ENCODE peak calls at places on chromosomes 12 and 14, in seven cellular contexts. E, U, H, C, F, G and S are unnamed samples.

GRCh38 chr14:88476825-88477224 is 78.0 kb downstream of the PTPN21 start:
- DNase-seq in E (no peak), U (no peak), H (no peak), C (no peak), F (no peak), G (no peak), S (no peak)

GRCh38 chr12:78732481-78732880 is 132.1 kb upstream of the SYT1 start:
- DNase-seq in E (no peak), U (no peak), H (no peak), C (no peak), F (no peak), G (no peak), S (no peak)

GRCh38 chr12:48901278-48901677 is 24.0 kb downstream of the FKBP11 start:
- DNase-seq in E (no peak), U (no peak), H (no peak), C (no peak), F (no peak), G (no peak), S (no peak)

GRCh38 chr14:52054678-52055077 is 14.2 kb downstream of the NID2 start:
- DNase-seq in E (no peak), U (no peak), H (no peak), C (no peak), F (no peak), G (no peak), S (no peak)

GRCh38 chr14:90568405-90568804 is 171.6 kb downstream of the CALM1 start:
- DNase-seq in E (no peak), U (no peak), H (no peak), C (no peak), F (no peak), G (no peak), S (no peak)

GRCh38 chr12:75177997-75178396 is 31.6 kb downstream of the KCNC2 start:
- DNase-seq in E (no peak), U (no peak), H (peak; percentile 86), C (no peak), F (no peak), G (no peak), S (no peak)

GRCh38 chr12:132186857-132187620 is 42.8 kb downstream of the NOC4L start:
- DNase-seq in E (peak; percentile 77), U (no peak), H (no peak), C (no peak), F (no peak), G (no peak), S (no peak)

GRCh38 chr14:39474416-39474911 is 42.2 kb upstream of the FBXO33 start:
- DNase-seq in E (no peak), U (no peak), H (no peak), C (no peak), F (no peak), G (no peak), S (no peak)

GRCh38 chr14:64707661-64708060 is 3.4 kb downstream of the PLEKHG3 start:
- DNase-seq in E (no peak), U (no peak), H (peak; percentile 78), C (no peak), F (no peak), G (no peak), S (peak; percentile 40)

GRCh38 chr14:76304536-76305473 is 71.1 kb upstream of the ESRRB start:
- DNase-seq in E (no peak), U (no peak), H (no peak), C (peak; percentile 91), F (no peak), G (no peak), S (no peak)

GRCh38 chr14:104694991-104695659 is 5.7 kb downstream of the INF2 start:
- DNase-seq in E (peak; percentile 83), U (peak; percentile 59), H (no peak), C (no peak), F (no peak), G (no peak), S (no peak)

DNA sequence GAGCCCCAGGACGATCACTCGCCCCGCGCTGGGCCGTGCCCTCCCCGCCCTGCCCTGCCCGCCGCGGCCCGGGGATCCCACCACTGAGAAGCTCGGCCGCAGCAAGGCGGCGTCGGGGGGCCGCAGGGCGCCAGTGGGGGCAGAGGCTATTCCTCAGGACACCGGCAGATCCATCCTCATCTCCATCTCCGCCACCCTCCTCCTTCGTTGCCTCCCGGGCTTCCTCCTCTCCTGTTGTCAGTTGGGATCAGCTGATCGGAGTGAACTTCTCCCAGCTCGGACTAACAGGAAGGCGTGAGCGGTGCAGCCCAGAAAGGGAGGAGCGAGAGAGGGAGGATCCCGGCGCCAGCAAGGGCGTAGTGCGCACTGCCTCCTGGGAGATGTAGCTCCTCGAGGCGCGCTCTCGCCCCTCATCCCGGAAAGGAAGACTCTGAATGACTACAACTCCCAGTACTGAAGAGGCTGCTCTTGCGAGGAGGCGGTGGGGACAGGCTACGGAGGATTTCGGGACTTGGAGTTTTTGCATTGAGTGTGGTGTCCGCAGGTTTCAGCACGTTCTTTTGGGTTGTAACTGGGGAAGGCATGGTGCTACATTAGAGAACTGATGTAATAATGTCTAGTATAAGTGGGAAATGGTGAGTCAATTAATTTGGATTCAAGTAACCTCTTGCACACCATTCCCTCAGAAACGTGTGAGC is at the start of gene ZFYVE1:
- DNase-seq in E (peak; percentile 92), U (peak; percentile 97), H (peak; percentile 95), C (peak; percentile 98), F (peak; percentile 98), G (peak; percentile 98), S (peak; percentile 98)
- TF ChIP-seq POLR2A in E (peak; percentile 89), U (no peak), H (no peak), C (peak; percentile 61), F (peak; percentile 43), G (peak; percentile 80), S (peak; percentile 73)

GRCh38 chr14:68958553-68958952 is 20.5 kb downstream of the ACTN1 start:
- DNase-seq in E (no peak), U (no peak), H (no peak), C (no peak), F (no peak), G (no peak), S (no peak)

GRCh38 chr14:68957688-68958248 is 21.3 kb downstream of the ACTN1 start:
- DNase-seq in E (no peak), U (no peak), H (no peak), C (no peak), F (no peak), G (no peak), S (no peak)

GRCh38 chr14:68955164-68955921 is 23.8 kb downstream of the ACTN1 start:
- DNase-seq in E (no peak), U (no peak), H (no peak), C (no peak), F (no peak), G (no peak), S (peak; percentile 82)

GRCh38 chr14:68959035-68959434 is 20.1 kb downstream of the ACTN1 start:
- DNase-seq in E (no peak), U (no peak), H (no peak), C (no peak), F (no peak), G (no peak), S (no peak)

DNA sequence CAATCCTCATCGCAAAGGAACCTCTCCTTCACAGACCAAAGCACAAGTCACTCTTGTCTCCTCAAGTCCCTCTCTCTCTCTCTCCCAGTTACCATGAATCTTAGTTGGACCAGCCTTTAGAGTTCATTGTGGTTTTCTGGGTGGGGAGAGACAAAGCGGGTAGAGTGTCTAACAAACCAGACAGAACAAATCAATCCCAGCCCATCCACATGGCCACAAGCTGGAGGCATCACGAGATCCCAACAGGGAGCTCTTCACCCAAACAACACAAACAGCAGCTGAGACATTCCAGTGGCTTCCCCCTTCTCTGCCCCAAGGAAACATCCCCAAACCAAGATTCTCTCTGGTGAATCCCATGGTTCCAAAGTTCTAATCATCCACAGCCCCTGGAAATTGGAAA is 22.4 kb downstream of the ACTN1 start:
- DNase-seq in E (no peak), U (no peak), H (no peak), C (no peak), F (no peak), G (no peak), S (no peak)
- H3K4me3 ChIP-seq in E (no peak overlapping the region), U (no peak overlapping the region), H (no peak overlapping the region), C (no peak overlapping the region), F (no peak overlapping the region), G (no peak overlapping the region), S (no peak overlapping the region)

GRCh38 chr14:79051711-79052094 is 881.5 kb downstream of the NRXN3 start:
- DNase-seq in E (no peak), U (no peak), H (no peak), C (no peak), F (no peak), G (no peak), S (no peak)

GRCh38 chr14:79056879-79057278 is 886.7 kb downstream of the NRXN3 start:
- DNase-seq in E (no peak), U (no peak), H (no peak), C (no peak), F (no peak), G (no peak), S (no peak)

GRCh38 chr14:79051009-79051710 is 881.0 kb downstream of the NRXN3 start:
- DNase-seq in E (no peak), U (no peak), H (no peak), C (no peak), F (no peak), G (peak; percentile 7), S (no peak)
- TF ChIP-seq POLR2AphosphoS5 in E (no peak), U (no peak), H (no peak), C (no peak), F (no peak), G (peak; percentile 18), S (no peak)

GRCh38 chr12:70240677-70241076 is 2.6 kb upstream of the CNOT2 start:
- DNase-seq in E (no peak), U (no peak), H (no peak), C (no peak), F (no peak), G (no peak), S (no peak)

GRCh38 chr12:70243510-70244331 is 488 bp downstream of the CNOT2 start:
- DNase-seq in E (no peak), U (peak; percentile 60), H (peak; percentile 13), C (peak; percentile 94), F (peak; percentile 93), G (peak; percentile 65), S (peak; percentile 83)

GRCh38 chr12:70241845-70242244 is 1.4 kb upstream of the CNOT2 start:
- DNase-seq in E (no peak), U (no peak), H (no peak), C (no peak), F (no peak), G (no peak), S (no peak)

GRCh38 chr12:70245458-70245857 is 2.2 kb downstream of the CNOT2 start:
- DNase-seq in E (no peak), U (no peak), H (no peak), C (no peak), F (no peak), G (no peak), S (no peak)

DNA sequence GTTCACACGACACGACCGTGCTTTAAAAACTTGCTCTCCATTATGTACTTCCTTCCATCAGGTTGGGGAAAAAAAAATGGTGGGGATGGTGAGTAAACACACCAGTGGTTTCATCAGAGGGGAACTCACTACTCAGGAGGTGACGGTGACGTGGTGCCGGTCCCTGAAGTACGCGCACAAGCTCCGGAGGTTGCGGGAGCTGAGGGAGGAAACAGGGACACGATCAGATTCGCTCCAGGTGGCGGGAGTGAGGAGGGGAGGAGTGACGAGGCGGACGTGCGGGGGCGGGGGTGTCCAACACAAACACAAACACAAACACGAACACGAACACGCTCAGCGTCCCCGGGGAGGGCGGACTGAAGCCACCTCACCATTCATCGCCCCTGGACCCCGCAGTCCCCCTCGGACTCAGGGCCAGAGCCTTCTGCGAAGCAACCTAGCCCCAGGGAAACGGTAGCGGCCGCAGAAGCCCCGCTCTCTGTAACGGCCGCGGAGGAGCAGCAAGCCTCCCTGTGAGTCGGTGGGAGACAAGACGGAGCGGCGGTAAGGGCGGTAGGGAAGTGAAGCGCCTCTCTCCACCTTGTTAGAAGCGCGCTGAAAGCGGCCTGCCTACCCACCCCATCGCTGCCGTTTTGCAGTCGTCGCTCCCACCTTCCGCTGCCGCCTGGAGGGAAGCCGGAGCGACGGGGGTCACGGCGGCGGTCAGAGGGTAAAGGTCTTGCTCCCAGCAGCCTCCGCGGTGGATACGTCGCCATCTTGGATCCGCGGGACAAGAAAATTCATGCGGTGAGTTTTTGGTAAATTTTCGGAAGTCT is at the start of gene CNOT2:
- DNase-seq in E (peak; percentile 97), U (peak; percentile 88), H (peak; percentile 86), C (peak; percentile 97), F (peak; percentile 97), G (peak; percentile 79), S (peak; percentile 93)
- TF ChIP-seq POLR2A in E (peak; percentile 73), U (peak; percentile 38), H (peak; percentile 39), C (no peak), F (no peak), G (peak; percentile 54), S (no peak)